ENCODE peak calls at places on chromosomes 4 and X, in six cellular contexts. I, Q, M, V, U and X are unnamed samples.

GRCh38 chrX:39653656-39654055 is 444.1 kb downstream of the BCOR start:
- DNase-seq in Q (no peak), V (no peak), I (no peak), U (no peak), M (no peak), X (no peak)

GRCh38 chrX:110418220-110418856 is 59.7 kb downstream of the RTL9 start:
- DNase-seq in M (peak; percentile 79), Q (no peak), I (no peak), V (no peak), U (peak; percentile 71), X (peak; percentile 34)

GRCh38 chr4:22515888-22516541 is at the start of gene ADGRA3:
- DNase-seq in V (peak; percentile 52), U (peak; percentile 85), I (peak; percentile 96), Q (peak; percentile 84), M (peak; percentile 89), X (peak; percentile 81)

GRCh38 chrX:105471597-105471996 is 251.1 kb upstream of the TEX13A start:
- DNase-seq in M (no peak), U (no peak), Q (no peak), I (no peak), V (no peak), X (no peak)

GRCh38 chrX:71543316-71543715 is 10.4 kb downstream of the OGT start:
- DNase-seq in I (no peak), U (no peak), V (no peak), M (peak; percentile 60), Q (no peak), X (no peak)

GRCh38 chrX:49884290-49884862 is 5.1 kb downstream of the USP27X start:
- DNase-seq in M (peak; percentile 62), U (peak; percentile 54), Q (peak; percentile 59), I (peak; percentile 88), V (peak; percentile 19), X (peak; percentile 71)

GRCh38 chrX:130171446-130172126 is at the start of gene RAB33A:
- DNase-seq in U (no peak), I (peak; percentile 73), M (peak; percentile 52), V (no peak), Q (peak; percentile 17), X (peak; percentile 16)

GRCh38 chrX:16458208-16458607 is 191.8 kb upstream of the S100G start:
- DNase-seq in Q (no peak), I (no peak), M (no peak), V (no peak), U (no peak), X (no peak)

GRCh38 chrX:118727686-118728339 is 407 bp downstream of the IL13RA1 start:
- DNase-seq in U (peak; percentile 52), M (peak; percentile 58), I (no peak), Q (peak; percentile 54), V (no peak), X (peak; percentile 54)

GRCh38 chr4:90080116-90080515 is 47.1 kb upstream of the CCSER1 start:
- DNase-seq in Q (no peak), M (no peak), I (no peak), U (no peak), V (no peak), X (no peak)

GRCh38 chrX:87728024-87728423 is 210.4 kb downstream of the KLHL4 start:
- DNase-seq in U (no peak), V (no peak), Q (no peak), I (no peak), M (no peak), X (no peak)

GRCh38 chr4:163755013-163755412 is 260.5 kb downstream of the TMA16 start:
- DNase-seq in Q (no peak), V (no peak), U (no peak), M (no peak), I (no peak), X (no peak)

GRCh38 chrX:42824541-42824940 is 46.6 kb upstream of the PPP1R2C start:
- DNase-seq in U (no peak), V (no peak), M (no peak), I (no peak), Q (peak; percentile 8), X (no peak)

GRCh38 chr4:173424899-173425805 is 26.2 kb upstream of the SCRG1 start:
- DNase-seq in M (peak; percentile 78), Q (no peak), V (no peak), U (no peak), I (no peak), X (no peak)

GRCh38 chr4:13933163-13933562 is 305.6 kb upstream of the BOD1L1 start:
- DNase-seq in I (no peak), V (no peak), M (peak; percentile 44), Q (no peak), U (no peak), X (no peak)

GRCh38 chr4:146193628-146194027 is 18.1 kb downstream of the LSM6 start:
- DNase-seq in Q (no peak), M (no peak), U (no peak), I (no peak), V (no peak), X (no peak)

GRCh38 chr4:146190393-146190910 is 14.9 kb downstream of the LSM6 start:
- DNase-seq in M (no peak), V (no peak), I (peak; percentile 58), Q (no peak), U (no peak), X (no peak)

GRCh38 chr4:146194212-146194611 is 18.7 kb downstream of the LSM6 start:
- DNase-seq in U (no peak), M (no peak), V (no peak), Q (no peak), I (no peak), X (no peak)

GRCh38 chr4:146186556-146186955 is 11.0 kb downstream of the LSM6 start:
- DNase-seq in Q (no peak), U (no peak), M (peak; percentile 15), V (no peak), I (no peak), X (no peak)

GRCh38 chr4:146192060-146192459 is 16.5 kb downstream of the LSM6 start:
- DNase-seq in Q (no peak), I (no peak), V (no peak), U (no peak), M (no peak), X (peak; percentile 50)
- H3K36me3 ChIP-seq in Q (no peaks in the 10 kb centered on the region), I (peaks cover 23% of the 10 kb centered on the region), V (peaks cover 4% of the 10 kb centered on the region), U (peaks cover 23% of the 10 kb centered on the region), M (peaks cover 41% of the 10 kb centered on the region), X (peaks cover 2% of the 10 kb centered on the region)

DNA sequence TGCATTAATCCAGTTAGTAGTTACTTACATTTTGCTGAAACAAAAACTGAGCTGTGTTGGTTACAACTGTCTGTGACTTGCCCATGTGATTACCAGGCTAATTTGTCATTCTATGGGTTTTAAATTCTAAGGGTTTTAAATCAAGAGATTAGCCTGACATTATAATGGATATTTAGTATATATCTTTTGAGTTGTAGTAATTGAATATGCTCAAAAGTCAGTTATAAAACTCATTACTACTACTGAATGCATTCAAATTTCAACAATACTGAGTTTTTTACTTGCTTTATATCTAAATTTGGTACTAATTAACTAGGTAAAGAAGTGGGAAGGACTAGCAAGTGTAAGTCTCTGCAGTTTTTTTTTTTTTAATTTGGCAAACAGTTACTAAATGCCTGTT is 14.7 kb downstream of the LARP7 start:
- DNase-seq in U (no peak), V (no peak), M (no peak), I (no peak), Q (no peak), X (no peak)
- H3K4me1 ChIP-seq in U (no peaks in the 10 kb centered on the region), V (no peaks in the 10 kb centered on the region), M (no peaks in the 10 kb centered on the region), I (peaks cover 6% of the 10 kb centered on the region), Q (no peaks in the 10 kb centered on the region), X (no peaks in the 10 kb centered on the region)

DNA sequence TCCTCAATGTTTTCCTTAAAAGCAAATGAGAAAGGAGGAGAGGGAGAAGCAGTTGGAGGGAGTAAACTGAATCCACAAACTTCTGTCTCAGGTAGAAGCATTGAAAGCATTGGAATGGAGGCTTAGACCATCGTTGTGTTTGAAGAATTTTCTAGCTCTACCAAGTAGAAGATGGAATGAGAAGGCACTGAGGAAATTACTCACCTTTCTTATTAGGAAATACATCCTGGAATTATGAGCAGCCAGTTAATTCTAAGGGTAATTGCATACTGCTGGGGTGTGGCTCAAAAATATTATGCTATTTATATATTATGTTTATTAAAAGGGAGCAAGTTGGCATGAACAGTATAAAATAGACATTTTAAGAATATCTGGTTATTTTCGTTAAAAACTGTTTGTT is 12.9 kb downstream of the PGM2 start:
- DNase-seq in M (no peak), U (no peak), V (no peak), I (no peak), Q (no peak), X (no peak)
- H3K36me3 ChIP-seq in M (peaks cover 22% of the 10 kb centered on the region), U (peaks cover 23% of the 10 kb centered on the region), V (peaks cover 6% of the 10 kb centered on the region), I (peaks cover 61% of the 10 kb centered on the region), Q (no peaks in the 10 kb centered on the region), X (no peaks in the 10 kb centered on the region)

GRCh38 chr4:153117554-153117953 is 86.7 kb upstream of the TRIM2 start:
- DNase-seq in I (no peak), U (no peak), Q (no peak), V (no peak), M (no peak), X (no peak)
- H3K4me1 ChIP-seq in I (peaks cover 26% of the 10 kb centered on the region), U (peaks cover 6% of the 10 kb centered on the region), Q (peaks cover 9% of the 10 kb centered on the region), V (peaks cover 7% of the 10 kb centered on the region), M (peaks cover 12% of the 10 kb centered on the region), X (peaks cover 11% of the 10 kb centered on the region)

GRCh38 chr4:3422808-3423297 is 18.9 kb upstream of the HGFAC start:
- DNase-seq in V (no peak), Q (no peak), I (no peak), U (no peak), M (no peak), X (no peak)

GRCh38 chr4:3420606-3420955 is 21.2 kb upstream of the HGFAC start:
- DNase-seq in I (peak; percentile 85), V (no peak), M (no peak), U (no peak), Q (no peak), X (no peak)

GRCh38 chr4:3422241-3422801 is 19.4 kb upstream of the HGFAC start:
- DNase-seq in V (no peak), M (no peak), U (no peak), I (no peak), Q (peak; percentile 8), X (no peak)

GRCh38 chr4:3420956-3421355 is 20.8 kb upstream of the HGFAC start:
- DNase-seq in I (no peak), V (no peak), Q (no peak), M (no peak), U (no peak), X (no peak)

GRCh38 chr4:3421470-3421869 is 20.3 kb upstream of the HGFAC start:
- DNase-seq in Q (no peak), V (no peak), U (no peak), I (no peak), M (no peak), X (no peak)
- H3K36me3 ChIP-seq in Q (no peaks in the 10 kb centered on the region), V (no peaks in the 10 kb centered on the region), U (peaks cover 22% of the 10 kb centered on the region), I (no peaks in the 10 kb centered on the region), M (peaks cover 16% of the 10 kb centered on the region), X (no peaks in the 10 kb centered on the region)

GRCh38 chr4:152609460-152609859 is 70.3 kb downstream of the TMEM154 start:
- DNase-seq in I (no peak), U (no peak), V (no peak), Q (no peak), M (no peak), X (no peak)
- H3K4me1 ChIP-seq in I (no peaks in the 10 kb centered on the region), U (peaks cover 2% of the 10 kb centered on the region), V (no peaks in the 10 kb centered on the region), Q (no peaks in the 10 kb centered on the region), M (peaks cover 14% of the 10 kb centered on the region), X (no peaks in the 10 kb centered on the region)

GRCh38 chr4:128858875-128859696 is 49.6 kb downstream of the JADE1 start:
- DNase-seq in V (no peak), M (peak; percentile 42), I (peak; percentile 81), U (no peak), Q (no peak), X (no peak)
- H3K36me3 ChIP-seq in V (peaks cover 28% of the 10 kb centered on the region), M (peaks cover 82% of the 10 kb centered on the region), I (peaks cover 74% of the 10 kb centered on the region), U (peaks cover 51% of the 10 kb centered on the region), Q (no peaks in the 10 kb centered on the region), X (peaks cover 3% of the 10 kb centered on the region)